ENCODE peak calls at places on chromosomes 16 and 17, in six cellular contexts. E, L, S, V, Q and P are unnamed samples.

GRCh38 chr17:43129671-43130010 is 4.5 kb upstream of the BRCA1 start:
- DNase-seq in E (no peak), L (no peak), S (no peak), V (no peak), Q (no peak), P (no peak)

GRCh38 chr17:32588135-32588534 is 101.3 kb downstream of the CDK5R1 start:
- DNase-seq in E (no peak), L (no peak), S (no peak), V (no peak), Q (no peak), P (no peak)

GRCh38 chr16:63289834-63290460 is 1253.7 kb upstream of the CDH8 start:
- DNase-seq in E (no peak), L (no peak), S (peak), V (peak), Q (peak), P (peak)

GRCh38 chr17:3921853-3922319 is 5.6 kb upstream of the P2RX1 start:
- DNase-seq in E (no peak), L (no peak), S (no peak), V (no peak), Q (no peak), P (no peak)

GRCh38 chr17:76706817-76707216 is 3.9 kb downstream of the MXRA7 start:
- DNase-seq in E (no peak), L (no peak), S (no peak), V (no peak), Q (no peak), P (no peak)

GRCh38 chr16:16071631-16072244 is 122.3 kb downstream of the ABCC1 start:
- DNase-seq in E (peak), L (no peak), S (no peak), V (no peak), Q (peak), P (no peak)

GRCh38 chr17:1289695-1290094 is 10.2 kb downstream of the TRARG1 start:
- DNase-seq in E (no peak), L (no peak), S (no peak), V (no peak), Q (no peak), P (no peak)

GRCh38 chr17:60959696-60960095 is 282.0 kb downstream of the BCAS3 start:
- DNase-seq in E (no peak), L (no peak), S (no peak), V (no peak), Q (no peak), P (no peak)

GRCh38 chr17:78043031-78043430 is 84.5 kb downstream of the TNRC6C start:
- DNase-seq in E (no peak), L (no peak), S (no peak), V (no peak), Q (no peak), P (no peak)

GRCh38 chr16:79839450-79839849 is 238.9 kb upstream of the MAF start:
- DNase-seq in E (no peak), L (no peak), S (no peak), V (no peak), Q (no peak), P (no peak)

GRCh38 chr17:29042679-29043538 is at the start of gene PIPOX:
- DNase-seq in E (peak), L (no peak), S (no peak), V (peak), Q (peak), P (no peak)

GRCh38 chr17:66964083-66964771 is at the start of gene CACNG4:
- DNase-seq in E (no peak), L (no peak), S (peak), V (peak), Q (no peak), P (no peak)

GRCh38 chr16:26983426-26983825 is 83.3 kb upstream of the C16orf82 start:
- DNase-seq in E (no peak), L (no peak), S (no peak), V (no peak), Q (peak), P (no peak)

GRCh38 chr17:76273923-76274558 is 8.9 kb downstream of the UBALD2 start:
- DNase-seq in E (no peak), L (no peak), S (no peak), V (no peak), Q (no peak), P (no peak)

GRCh38 chr17:31695456-31696090 is 163.5 kb downstream of the COPRS start:
- DNase-seq in E (no peak), L (no peak), S (no peak), V (no peak), Q (no peak), P (no peak)

GRCh38 chr17:32660496-32660895 is 173.7 kb downstream of the CDK5R1 start:
- DNase-seq in E (no peak), L (no peak), S (no peak), V (no peak), Q (no peak), P (no peak)

GRCh38 chr17:74852237-74853047 is 7.2 kb downstream of the GRIN2C start:
- DNase-seq in E (no peak), L (peak), S (no peak), V (peak), Q (peak), P (peak)

GRCh38 chr17:65389426-65389825 is 172.0 kb downstream of the AXIN2 start:
- DNase-seq in E (peak), L (no peak), S (no peak), V (no peak), Q (peak), P (no peak)

GRCh38 chr17:42421479-42422332 is 1.4 kb downstream of the CAVIN1 start:
- DNase-seq in E (peak), L (no peak), S (no peak), V (peak), Q (peak), P (peak)

GRCh38 chr17:67751101-67752074 is 33.7 kb downstream of the NOL11 start:
- DNase-seq in E (no peak), L (no peak), S (no peak), V (peak), Q (no peak), P (no peak)

GRCh38 chr16:14322186-14322585 is 251.1 kb downstream of the MRTFB start:
- DNase-seq in E (no peak), L (no peak), S (no peak), V (no peak), Q (no peak), P (no peak)

GRCh38 chr16:29311636-29312344 is 94.7 kb downstream of the NPIPB11 start:
- DNase-seq in E (no peak), L (no peak), S (no peak), V (no peak), Q (no peak), P (no peak)

GRCh38 chr17:47694818-47695663 is 1.1 kb downstream of the TBKBP1 start:
- DNase-seq in E (no peak), L (no peak), S (no peak), V (no peak), Q (peak), P (peak)

GRCh38 chr16:31711344-31711845 is 162.2 kb upstream of the ZNF267 start:
- DNase-seq in E (no peak), L (no peak), S (no peak), V (peak), Q (no peak), P (no peak)

GRCh38 chr17:44191941-44192496 is 5.2 kb downstream of the TMUB2 start:
- DNase-seq in E (no peak), L (no peak), S (no peak), V (peak), Q (no peak), P (no peak)

GRCh38 chr16:70746708-70747424 is 54.1 kb downstream of the VAC14 start:
- DNase-seq in E (peak), L (no peak), S (no peak), V (no peak), Q (peak), P (no peak)

DNA sequence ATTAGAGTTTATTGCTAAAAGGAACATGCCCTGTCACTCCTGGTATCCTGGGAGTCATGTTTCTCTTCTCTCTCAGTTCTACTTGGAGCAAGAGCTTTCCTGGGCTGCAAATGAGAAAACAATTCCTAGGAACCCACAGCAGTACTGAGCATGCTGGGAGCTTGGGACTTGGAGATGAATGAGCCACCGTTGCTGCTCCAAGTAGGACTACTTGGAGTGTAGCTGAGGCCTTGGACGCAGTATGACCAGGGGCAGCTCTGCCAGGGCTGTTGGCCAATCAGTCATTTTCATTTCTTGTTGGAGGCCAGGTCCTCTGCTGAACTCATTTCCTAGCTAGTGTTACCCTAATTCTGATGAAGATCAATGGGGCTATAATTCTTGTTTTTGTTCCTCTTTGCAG is 8.1 kb upstream of the LGALS9 start:
- DNase-seq in E (no peak), L (no peak), S (no peak), V (no peak), Q (no peak), P (no peak)
- TF ChIP-seq CTCF in E (no peak), L (no peak), S (no peak), V (no peak), Q (no peak), P (no peak)

GRCh38 chr17:58534331-58534730 is 19.9 kb upstream of the MTMR4 start:
- DNase-seq in E (no peak), L (no peak), S (no peak), V (no peak), Q (no peak), P (no peak)
- TF ChIP-seq CTCF in E (peak), L (no peak), S (no peak), V (no peak), Q (no peak), P (no peak)

DNA sequence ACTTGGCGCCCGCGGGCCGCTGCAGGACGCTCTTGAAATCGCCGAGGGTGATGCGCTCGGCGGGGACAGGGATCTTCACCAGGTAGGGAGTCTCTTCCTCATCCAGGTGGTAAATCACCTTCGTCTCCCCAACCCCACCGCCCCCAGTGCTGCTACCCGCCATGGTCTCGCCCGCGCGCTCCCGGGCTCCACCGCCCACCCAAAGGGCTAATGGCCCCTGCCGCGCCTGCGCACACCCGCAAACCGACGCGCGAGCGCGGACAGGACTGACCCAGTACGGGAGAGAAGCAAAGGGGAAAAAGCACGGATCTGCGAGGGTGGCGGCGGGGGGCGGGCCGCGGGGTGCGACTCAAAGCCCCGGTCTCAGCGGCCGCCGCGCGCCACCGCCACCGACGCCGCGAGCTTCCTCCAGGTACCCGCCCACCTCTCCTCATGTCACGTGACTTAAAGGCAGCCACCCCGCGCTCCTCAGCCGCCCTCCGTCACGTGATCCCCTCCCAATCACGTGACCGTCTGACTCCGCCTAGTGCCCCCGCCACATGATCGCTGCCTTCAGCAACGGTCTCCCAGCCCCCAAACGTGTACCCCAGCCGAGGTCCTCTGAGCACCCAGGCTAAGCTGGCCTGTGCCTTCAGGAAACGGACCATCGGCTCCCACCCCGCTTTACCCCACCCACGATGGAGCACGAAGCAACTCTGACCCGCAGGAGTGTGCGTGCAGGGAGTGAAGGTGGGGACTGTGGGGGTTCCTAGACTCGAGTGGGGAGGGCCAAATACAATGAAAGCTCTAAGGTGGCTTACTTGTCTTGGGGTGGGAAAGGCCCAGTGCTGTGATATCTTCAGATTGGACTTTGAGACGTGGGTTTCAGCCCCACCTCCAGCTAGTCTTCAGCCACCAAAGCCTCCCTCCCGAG is at the start of gene DVL2:
- DNase-seq in E (peak), L (peak), S (peak), V (peak), Q (peak), P (peak)
- TF ChIP-seq CTCF in E (no peak), L (no peak), S (no peak), V (no peak), Q (no peak), P (no peak)

DNA sequence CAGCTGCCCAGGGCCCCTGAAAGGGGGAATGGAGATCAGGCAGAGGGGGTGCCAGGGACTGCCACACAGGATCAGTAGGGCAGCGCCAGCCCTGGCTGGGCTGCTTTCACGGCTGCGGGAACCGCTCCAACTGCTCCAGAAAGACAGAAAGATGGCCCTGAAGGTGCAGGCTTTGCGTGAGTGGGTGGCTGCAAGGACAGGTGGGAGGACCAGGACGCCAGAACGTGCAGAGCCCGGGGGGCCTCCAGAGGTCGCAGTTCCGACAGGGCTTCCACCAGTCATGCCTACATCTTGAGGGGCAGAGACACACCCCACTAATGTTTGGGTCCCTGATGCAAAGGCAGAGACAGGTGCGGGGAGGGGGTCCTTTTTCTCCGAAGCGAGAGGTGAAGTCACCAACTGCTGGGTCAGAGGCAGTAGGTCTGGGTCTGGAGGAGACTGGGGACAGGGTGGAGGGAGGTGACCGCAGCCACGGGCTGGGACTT is 790 bp upstream of the ATP6V0C start:
- DNase-seq in E (no peak), L (no peak), S (no peak), V (peak), Q (no peak), P (peak)
- TF ChIP-seq CTCF in E (peak), L (no peak), S (peak), V (no peak), Q (no peak), P (peak)

GRCh38 chr17:81513669-81514484 is 1.3 kb upstream of the ACTG1 start:
- DNase-seq in E (peak), L (no peak), S (peak), V (peak), Q (peak), P (no peak)
- TF ChIP-seq CTCF in E (no peak), L (no peak), S (no peak), V (no peak), Q (no peak), P (no peak)

GRCh38 chr17:61972311-61972710 is 44.5 kb upstream of the INTS2 start:
- DNase-seq in E (no peak), L (no peak), S (no peak), V (no peak), Q (no peak), P (no peak)

GRCh38 chr17:61966201-61966600 is 38.4 kb upstream of the INTS2 start:
- DNase-seq in E (no peak), L (no peak), S (no peak), V (no peak), Q (no peak), P (no peak)

GRCh38 chr17:61967729-61968128 is 39.9 kb upstream of the INTS2 start:
- DNase-seq in E (no peak), L (no peak), S (no peak), V (no peak), Q (no peak), P (no peak)

GRCh38 chr17:61968757-61969156 is 41.0 kb upstream of the INTS2 start:
- DNase-seq in E (no peak), L (no peak), S (no peak), V (no peak), Q (no peak), P (no peak)

DNA sequence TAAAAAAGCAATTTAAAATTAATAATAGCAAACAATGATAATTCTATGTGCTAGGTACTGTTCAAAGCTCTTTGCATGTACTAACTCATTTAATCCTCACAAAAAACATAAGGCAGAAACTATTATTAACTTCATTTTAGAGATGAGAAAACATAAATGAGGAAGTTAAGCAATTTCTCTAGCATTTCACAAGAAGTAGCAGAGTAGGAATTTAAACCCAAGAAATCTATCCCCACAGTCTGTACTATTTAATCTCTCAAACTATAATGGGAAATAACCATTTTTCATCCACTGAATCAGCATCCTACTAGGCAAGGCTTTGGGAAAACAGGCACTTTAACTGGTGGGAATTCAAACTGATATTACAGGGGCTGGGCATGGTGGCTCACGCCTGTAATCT is 42.2 kb upstream of the INTS2 start:
- DNase-seq in E (no peak), L (no peak), S (no peak), V (no peak), Q (peak), P (no peak)
- TF ChIP-seq CTCF in E (no peak), L (no peak), S (no peak), V (no peak), Q (no peak), P (no peak)

GRCh38 chr16:3881499-3881995 is 1.0 kb upstream of the CREBBP start:
- DNase-seq in E (no peak), L (no peak), S (no peak), V (peak), Q (no peak), P (no peak)

GRCh38 chr16:3879887-3880564 is 487 bp downstream of the CREBBP start:
- DNase-seq in E (peak), L (peak), S (peak), V (peak), Q (peak), P (peak)

GRCh38 chr16:3879258-3879886 is 1.1 kb downstream of the CREBBP start:
- DNase-seq in E (no peak), L (no peak), S (no peak), V (no peak), Q (no peak), P (peak)

GRCh38 chr16:3882531-3882930 is 2.0 kb upstream of the CREBBP start:
- DNase-seq in E (no peak), L (no peak), S (no peak), V (no peak), Q (no peak), P (no peak)

DNA sequence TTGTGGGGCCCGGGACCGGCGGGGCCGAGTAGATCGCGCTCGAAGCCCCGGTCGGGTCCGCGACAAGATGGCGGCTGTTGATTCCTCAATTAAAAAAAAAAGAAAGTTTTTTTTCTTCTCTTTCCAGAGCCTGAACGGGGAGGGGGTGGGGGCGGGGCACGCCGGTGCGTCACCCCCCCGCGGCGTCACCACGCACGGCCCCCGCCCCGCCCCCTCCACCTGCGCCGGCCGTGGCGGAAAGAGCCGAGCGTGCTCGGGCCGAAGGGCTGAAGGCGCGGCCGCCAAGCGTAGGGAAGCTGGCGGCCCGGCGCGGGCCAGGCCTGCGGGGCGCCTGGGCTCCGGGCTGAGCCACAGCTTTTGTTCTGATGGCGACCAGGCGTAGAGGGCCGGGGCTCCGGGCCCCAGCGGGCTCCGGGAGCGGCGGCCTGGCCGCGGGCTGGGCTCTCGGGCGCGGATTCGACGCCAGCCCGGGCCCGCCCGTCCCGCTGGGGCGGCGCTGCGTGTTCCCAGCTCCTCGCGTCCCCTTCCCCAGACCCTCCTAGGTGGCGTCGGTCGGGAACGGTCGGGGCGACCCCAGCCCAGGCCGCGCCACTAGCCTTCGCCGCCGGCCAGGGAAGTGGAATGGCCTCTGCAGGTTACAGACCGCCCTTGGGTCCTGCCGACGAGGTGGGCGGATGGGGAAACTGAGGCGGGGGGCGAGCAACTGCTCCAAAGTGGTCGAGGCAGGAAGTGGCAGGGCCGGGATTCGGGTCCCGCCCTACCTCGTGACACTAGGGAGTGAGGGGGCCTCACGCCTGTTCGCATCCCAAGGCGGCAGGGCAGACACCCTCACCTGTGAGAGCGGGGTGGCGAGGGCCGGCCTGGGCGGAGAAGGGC is at the start of gene CREBBP:
- DNase-seq in E (peak), L (peak), S (peak), V (peak), Q (peak), P (peak)
- TF ChIP-seq CTCF in E (no peak), L (no peak), S (no peak), V (no peak), Q (no peak), P (no peak)

GRCh38 chr17:45366049-45366448 is 49.2 kb upstream of the MAP3K14 start:
- DNase-seq in E (no peak), L (no peak), S (no peak), V (no peak), Q (no peak), P (no peak)

GRCh38 chr17:45367216-45367615 is 50.4 kb upstream of the MAP3K14 start:
- DNase-seq in E (no peak), L (no peak), S (no peak), V (no peak), Q (no peak), P (no peak)

GRCh38 chr17:45363498-45363897 is 46.7 kb upstream of the MAP3K14 start:
- DNase-seq in E (no peak), L (no peak), S (no peak), V (no peak), Q (no peak), P (no peak)

GRCh38 chr17:45366691-45367090 is 49.9 kb upstream of the MAP3K14 start:
- DNase-seq in E (no peak), L (no peak), S (no peak), V (no peak), Q (no peak), P (no peak)

GRCh38 chr17:45364531-45365390 is 47.9 kb upstream of the MAP3K14 start:
- DNase-seq in E (peak), L (no peak), S (no peak), V (peak), Q (peak), P (no peak)
- TF ChIP-seq CTCF in E (peak), L (no peak), S (no peak), V (no peak), Q (no peak), P (no peak)

GRCh38 chr16:53099318-53100130 is 44.7 kb downstream of the CHD9 start:
- DNase-seq in E (peak), L (peak), S (no peak), V (peak), Q (peak), P (peak)
- TF ChIP-seq CTCF in E (no peak), L (no peak), S (no peak), V (no peak), Q (no peak), P (no peak)

GRCh38 chr16:56628486-56629035 is 3.0 kb downstream of the MT1E start:
- DNase-seq in E (no peak), L (no peak), S (no peak), V (no peak), Q (no peak), P (no peak)
- TF ChIP-seq CTCF in E (no peak), L (no peak), S (no peak), V (no peak), Q (no peak), P (no peak)